ENCODE peak calls at places on chromosome 7, in four cellular contexts. N, Y, G and B are unnamed samples.
A peak's percentile ranks its signal among the peaks of the same experiment; 100 is the strongest.

GRCh38 chr7:142896151-142896550 is 10.6 kb upstream of the TRPV6 start:
- DNase-seq in G (no peak), N (no peak), Y (no peak), B (no peak)

GRCh38 chr7:31603076-31603475 is 83.9 kb upstream of the PPP1R17 start:
- DNase-seq in N (no peak), Y (no peak), G (no peak), B (no peak)

GRCh38 chr7:101169838-101170531 is 4.6 kb upstream of the VGF start:
- DNase-seq in G (peak; percentile 80), N (peak; percentile 53), Y (peak; percentile 76), B (no peak)

GRCh38 chr7:128876978-128877755 is 14.5 kb downstream of the ATP6V1F start:
- DNase-seq in N (no peak), Y (no peak), G (no peak), B (no peak)

GRCh38 chr7:154899893-154900292 is 103.0 kb downstream of the PAXIP1 start:
- DNase-seq in N (no peak), Y (no peak), G (no peak), B (no peak)

GRCh38 chr7:85595639-85596268 is 408.9 kb upstream of the SEMA3D start:
- DNase-seq in N (no peak), Y (no peak), G (no peak), B (no peak)

GRCh38 chr7:43535031-43535451 is 47.9 kb upstream of the STK17A start:
- DNase-seq in G (no peak), Y (no peak), N (peak; percentile 24), B (no peak)

GRCh38 chr7:88401009-88401623 is 94.4 kb upstream of the STEAP4 start:
- DNase-seq in G (peak; percentile 15), Y (no peak), N (no peak), B (no peak)

GRCh38 chr7:81688622-81689411 is 81.0 kb downstream of the HGF start:
- DNase-seq in Y (no peak), N (no peak), G (no peak), B (no peak)

GRCh38 chr7:44965441-44965903 is 13.3 kb downstream of the MYO1G start:
- DNase-seq in G (no peak), N (no peak), Y (no peak), B (no peak)

GRCh38 chr7:112260941-112261340 is 54.4 kb downstream of the ZNF277 start:
- DNase-seq in Y (no peak), N (no peak), G (no peak), B (no peak)

GRCh38 chr7:44814956-44815355 is 18.5 kb downstream of the PPIA start:
- DNase-seq in N (no peak), Y (no peak), G (no peak), B (no peak)

GRCh38 chr7:82164813-82165212 is 278.8 kb downstream of the CACNA2D1 start:
- DNase-seq in Y (no peak), G (peak; percentile 6), N (no peak), B (no peak)

GRCh38 chr7:130970696-130971095 is 236.7 kb upstream of the KLF14 start:
- DNase-seq in G (no peak), N (no peak), Y (no peak), B (no peak)

GRCh38 chr7:45695249-45695995 is 121.3 kb downstream of the ADCY1 start:
- DNase-seq in Y (no peak), N (no peak), G (no peak), B (no peak)

GRCh38 chr7:20828947-20829346 is 42.3 kb upstream of the SP8 start:
- DNase-seq in G (no peak), N (no peak), Y (no peak), B (no peak)

GRCh38 chr7:7099584-7100014 is 82.7 kb upstream of the C1GALT1 start:
- DNase-seq in Y (no peak), N (peak; percentile 32), G (peak; percentile 92), B (peak; percentile 96)

GRCh38 chr7:105643384-105643783 is 62.1 kb upstream of the EFCAB10 start:
- DNase-seq in N (no peak), Y (no peak), G (no peak), B (no peak)

GRCh38 chr7:17485905-17486304 is 187.5 kb downstream of the AHR start:
- DNase-seq in N (no peak), Y (no peak), G (no peak), B (no peak)

GRCh38 chr7:42152353-42153205 is 84.4 kb downstream of the GLI3 start:
- DNase-seq in G (no peak), Y (no peak), N (no peak), B (no peak)

GRCh38 chr7:1727812-1728570 is 57.9 kb downstream of the ELFN1 start:
- DNase-seq in Y (no peak), G (no peak), N (no peak), B (no peak)

GRCh38 chr7:68444042-68444441 is 1154.2 kb upstream of the AUTS2 start:
- DNase-seq in N (no peak), G (no peak), Y (no peak), B (no peak)

GRCh38 chr7:64997927-64998391 is 7.1 kb upstream of the ZNF117 start:
- DNase-seq in G (no peak), Y (no peak), N (no peak), B (no peak)

GRCh38 chr7:6588566-6588965 is 1.3 kb upstream of the INTS15 start:
- DNase-seq in N (no peak), Y (no peak), G (no peak), B (no peak)

GRCh38 chr7:72313906-72314305 is 98.2 kb downstream of the CALN1 start:
- DNase-seq in N (no peak), G (no peak), Y (no peak), B (no peak)

GRCh38 chr7:57225666-57226065 is 93.4 kb upstream of the ZNF479 start:
- DNase-seq in Y (no peak), N (no peak), G (no peak), B (no peak)

GRCh38 chr7:49848211-49848841 is 74.9 kb downstream of the VWC2 start:
- DNase-seq in N (no peak), Y (no peak), G (no peak), B (no peak)

GRCh38 chr7:16732828-16733227 is 20.7 kb upstream of the TSPAN13 start:
- DNase-seq in G (no peak), N (no peak), Y (no peak), B (no peak)

GRCh38 chr7:157744786-157745601 is 408.2 kb downstream of the DNAJB6 start:
- DNase-seq in Y (no peak), G (no peak), N (no peak), B (no peak)
- H3K27ac ChIP-seq in Y (no peak overlapping the region), G (no peak overlapping the region), N (no peak overlapping the region), B (no peak overlapping the region)

GRCh38 chr7:37349979-37350590 is 98.6 kb downstream of the ELMO1 start:
- DNase-seq in Y (no peak), N (no peak), G (no peak), B (no peak)
- H3K4me3 ChIP-seq in Y (no peak overlapping the region), N (no peak overlapping the region), G (no peak overlapping the region), B (no peak overlapping the region)

DNA sequence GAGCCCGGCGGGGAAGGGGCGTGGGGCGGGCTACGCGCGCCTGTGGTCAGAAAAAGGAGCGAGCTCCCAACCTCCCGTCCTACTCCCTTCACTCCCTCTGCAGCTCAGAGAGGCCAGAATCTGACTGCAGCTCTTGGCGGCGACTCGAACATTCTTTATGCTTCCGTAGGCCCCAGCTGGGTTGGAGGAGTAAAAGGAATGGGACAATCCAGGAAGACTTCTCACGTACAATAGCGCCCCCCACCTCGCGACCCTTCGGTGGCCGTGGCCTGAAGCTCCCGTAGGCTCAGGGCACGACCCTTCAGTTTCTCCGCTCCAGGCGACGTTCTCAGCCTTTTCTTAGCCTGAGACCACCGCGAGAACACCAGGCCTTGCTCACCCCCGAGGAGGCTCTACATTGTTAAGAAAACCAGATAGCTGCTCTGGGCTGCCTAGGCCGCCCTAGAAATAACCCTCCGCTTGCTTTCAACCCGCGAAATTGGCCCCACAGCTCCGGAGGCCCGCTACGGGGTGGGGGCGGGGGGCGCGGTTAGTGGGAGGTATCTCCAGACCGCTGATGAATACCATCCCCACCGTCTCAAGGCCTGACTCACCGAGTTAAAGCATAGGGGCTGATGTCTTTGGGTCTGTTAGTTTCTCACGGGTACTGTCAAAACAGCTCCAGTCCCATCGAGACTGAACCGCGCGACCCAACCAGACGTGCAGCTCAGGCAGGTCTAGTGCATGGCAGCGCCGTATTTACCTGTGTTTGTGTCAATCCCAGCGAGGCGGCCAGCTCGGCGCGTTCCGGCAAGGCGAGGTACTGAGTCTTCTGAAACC is 3.0 kb downstream of the DLX5 start:
- DNase-seq in N (no peak), Y (no peak), G (no peak), B (no peak)
- H3K27me3 ChIP-seq in N (peaks cover 89% of the 10 kb centered on the region), Y (peaks cover 62% of the 10 kb centered on the region), G (peaks cover 98% of the 10 kb centered on the region), B (peaks cover 96% of the 10 kb centered on the region)

GRCh38 chr7:116354171-116354545 is 143.8 kb downstream of the TES start:
- DNase-seq in G (peak; percentile 72), Y (no peak), N (peak; percentile 73), B (no peak)
- H3K27ac ChIP-seq in G (peak overlapping the region; percentile 94), Y (no peak overlapping the region), N (peak overlapping the region; percentile 84), B (no peak overlapping the region)

GRCh38 chr7:139482662-139483466 is 609 bp downstream of the KLRG2 start:
- DNase-seq in N (no peak), Y (peak; percentile 7), G (peak; percentile 41), B (no peak)
- H3K4me3 ChIP-seq in N (no peak overlapping the region), Y (peak overlapping the region; percentile 19), G (peak overlapping the region; percentile 26), B (peak overlapping the region; percentile 39)